ENCODE peak calls at places on chromosomes 13 and 19, in five cellular contexts. P is neural progenitor cell, F is right atrium auricular region, B is suprapubic skin, J is SK-N-SH. O is an unnamed sample.
A peak's percentile ranks its signal among the peaks of the same experiment; 100 is the strongest.

GRCh38 chr13:33191425-33192221 is 93.9 kb downstream of the STARD13 start:
- DNase-seq in J (peak; percentile 63), B (no peak), P (no peak), F (no peak), O (no peak)

GRCh38 chr19:11205939-11206570 is 8.7 kb upstream of the KANK2 start:
- DNase-seq in F (no peak), J (no peak), B (no peak), P (no peak), O (no peak)

GRCh38 chr13:95083758-95084157 is 217.5 kb downstream of the ABCC4 start:
- DNase-seq in J (no peak), B (no peak), P (no peak), F (no peak), O (no peak)

GRCh38 chr19:42401365-42402303 is 11.5 kb upstream of the CNFN start:
- DNase-seq in F (peak; percentile 86), P (peak; percentile 90), B (peak; percentile 91), J (peak; percentile 90), O (no peak)

GRCh38 chr19:45450042-45450380 is 17.8 kb upstream of the FOSB start:
- DNase-seq in B (no peak), J (no peak), P (no peak), F (no peak), O (no peak)

GRCh38 chr13:29858667-29859066 is 8.2 kb upstream of the UBL3 start:
- DNase-seq in P (no peak), F (no peak), B (no peak), J (no peak), O (no peak)

GRCh38 chr13:73647417-73647816 is 486.8 kb downstream of the KLF12 start:
- DNase-seq in F (no peak), J (no peak), B (no peak), P (no peak), O (no peak)

GRCh38 chr13:44573790-44574465 is 2.2 kb downstream of the TSC22D1 start:
- DNase-seq in B (no peak), F (no peak), P (peak; percentile 60), J (peak; percentile 27), O (no peak)

GRCh38 chr13:113981201-113981605 is 7.3 kb upstream of the C13orf46 start:
- DNase-seq in P (no peak), J (no peak), F (no peak), B (peak; percentile 81), O (peak; percentile 1)

GRCh38 chr13:109162248-109163051 is 533.0 kb downstream of the MYO16 start:
- DNase-seq in F (no peak), B (no peak), J (no peak), P (no peak), O (no peak)

GRCh38 chr13:76473552-76474134 is 412.6 kb downstream of the KCTD12 start:
- DNase-seq in B (peak; percentile 85), J (peak; percentile 53), P (peak; percentile 86), F (peak; percentile 84), O (peak; percentile 15)

GRCh38 chr13:82506805-82507404 is 1375.4 kb downstream of the SLITRK1 start:
- DNase-seq in F (no peak), B (no peak), J (no peak), P (no peak), O (no peak)
- H3K4me3 ChIP-seq in F (no peak overlapping the region), B (no peak overlapping the region), J (no peak overlapping the region), P (no peak overlapping the region), O (no peak overlapping the region)

GRCh38 chr19:48255376-48256303 is at the start of gene CARD8:
- DNase-seq in F (peak; percentile 84), P (peak; percentile 82), J (peak; percentile 73), B (peak; percentile 85), O (peak; percentile 35)

GRCh38 chr19:48253999-48254398 is 1.7 kb downstream of the CARD8 start:
- DNase-seq in P (no peak), J (no peak), B (no peak), F (no peak), O (no peak)

GRCh38 chr19:48252625-48253024 is 3.1 kb downstream of the CARD8 start:
- DNase-seq in F (no peak), B (no peak), J (no peak), P (no peak), O (no peak)

GRCh38 chr19:48258350-48258749 is 2.6 kb upstream of the CARD8 start:
- DNase-seq in J (no peak), B (no peak), P (no peak), F (no peak), O (no peak)

GRCh38 chr19:48254529-48254970 is 1.2 kb downstream of the CARD8 start:
- DNase-seq in J (no peak), P (no peak), F (no peak), B (no peak), O (no peak)
- H3K4me3 ChIP-seq in J (peak overlapping the region; percentile 76), P (peak overlapping the region; percentile 100), F (peak overlapping the region; percentile 64), B (peak overlapping the region; percentile 64), O (peak overlapping the region; percentile 81)

GRCh38 chr19:55567708-55568328 is 12.8 kb downstream of the ZNF579 start:
- DNase-seq in J (no peak), B (no peak), P (no peak), F (no peak), O (no peak)

GRCh38 chr19:55559684-55560083 is 14.3 kb upstream of the SBK3 start:
- DNase-seq in P (no peak), B (no peak), F (no peak), J (no peak), O (no peak)

GRCh38 chr19:55563261-55563690 is 17.4 kb downstream of the ZNF579 start:
- DNase-seq in J (peak; percentile 46), F (no peak), P (no peak), B (no peak), O (no peak)
- H3K4me3 ChIP-seq in J (no peak overlapping the region), F (peak overlapping the region; percentile 34), P (no peak overlapping the region), B (no peak overlapping the region), O (no peak overlapping the region)

GRCh38 chr13:30933334-30933681 is 852 bp downstream of the TEX26 start:
- DNase-seq in F (no peak), B (no peak), P (no peak), J (no peak), O (no peak)

GRCh38 chr13:30934803-30935202 is 2.3 kb downstream of the TEX26 start:
- DNase-seq in F (no peak), J (no peak), P (no peak), B (no peak), O (no peak)

GRCh38 chr13:30928971-30929370 is 3.5 kb upstream of the TEX26 start:
- DNase-seq in P (no peak), F (no peak), J (no peak), B (no peak), O (no peak)

GRCh38 chr13:30934381-30934780 is 1.9 kb downstream of the TEX26 start:
- DNase-seq in B (no peak), F (no peak), P (peak; percentile 48), J (no peak), O (no peak)

GRCh38 chr13:30932481-30933333 is at the start of gene TEX26:
- DNase-seq in B (no peak), J (no peak), P (peak; percentile 90), F (no peak), O (no peak)
- H3K4me3 ChIP-seq in B (no peak within 1 kb of the TSS), J (no peak within 1 kb of the TSS), P (peak within 1 kb of the TSS; percentile 39), F (peak within 1 kb of the TSS; percentile 6), O (peak within 1 kb of the TSS; percentile 59)

DNA sequence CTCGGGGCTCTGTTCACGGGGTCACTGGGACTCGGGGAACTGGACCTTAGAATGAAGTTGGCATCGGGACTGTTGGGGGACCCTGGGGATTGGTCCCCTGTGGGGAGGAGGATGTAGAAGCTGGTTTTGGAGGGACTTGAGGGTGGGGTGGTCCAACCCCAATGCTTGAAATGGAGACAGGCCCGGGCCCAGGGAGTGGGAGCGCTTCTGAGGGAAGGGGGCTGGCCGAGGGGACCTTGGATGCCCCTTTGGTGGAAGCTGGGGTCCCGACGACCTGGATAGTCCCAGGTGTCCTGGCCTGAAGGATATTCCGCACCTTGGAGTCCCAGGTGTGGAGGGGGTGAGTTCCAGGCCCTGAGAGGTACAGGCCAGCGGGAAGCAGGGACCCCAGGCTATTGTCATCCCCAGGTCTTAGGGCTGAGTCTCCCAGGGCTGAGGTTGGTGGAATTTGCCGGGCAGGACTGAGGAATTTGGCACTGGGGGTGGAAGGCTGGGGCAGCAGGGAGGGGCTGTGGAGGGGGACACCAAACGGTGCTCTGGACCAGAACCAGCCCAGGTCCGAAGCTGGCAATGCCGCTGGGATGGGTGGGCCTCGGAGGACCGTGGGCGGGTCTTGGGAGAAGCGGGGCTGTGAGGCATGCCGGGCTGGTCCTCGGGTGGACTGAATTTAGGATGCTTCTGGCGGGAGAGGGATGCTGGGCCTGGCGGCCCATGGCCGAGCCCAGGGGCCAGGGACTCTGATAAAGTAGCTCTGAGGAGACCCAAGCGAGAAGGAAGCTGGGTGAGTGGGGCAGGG is 1.8 kb downstream of the HDGFL2 start:
- DNase-seq in P (peak; percentile 65), F (no peak), B (no peak), J (peak; percentile 43), O (no peak)
- H3K4me3 ChIP-seq in P (peak overlapping the region; percentile 100), F (peak overlapping the region; percentile 98), B (peak overlapping the region; percentile 96), J (peak overlapping the region; percentile 88), O (peak overlapping the region; percentile 51)

DNA sequence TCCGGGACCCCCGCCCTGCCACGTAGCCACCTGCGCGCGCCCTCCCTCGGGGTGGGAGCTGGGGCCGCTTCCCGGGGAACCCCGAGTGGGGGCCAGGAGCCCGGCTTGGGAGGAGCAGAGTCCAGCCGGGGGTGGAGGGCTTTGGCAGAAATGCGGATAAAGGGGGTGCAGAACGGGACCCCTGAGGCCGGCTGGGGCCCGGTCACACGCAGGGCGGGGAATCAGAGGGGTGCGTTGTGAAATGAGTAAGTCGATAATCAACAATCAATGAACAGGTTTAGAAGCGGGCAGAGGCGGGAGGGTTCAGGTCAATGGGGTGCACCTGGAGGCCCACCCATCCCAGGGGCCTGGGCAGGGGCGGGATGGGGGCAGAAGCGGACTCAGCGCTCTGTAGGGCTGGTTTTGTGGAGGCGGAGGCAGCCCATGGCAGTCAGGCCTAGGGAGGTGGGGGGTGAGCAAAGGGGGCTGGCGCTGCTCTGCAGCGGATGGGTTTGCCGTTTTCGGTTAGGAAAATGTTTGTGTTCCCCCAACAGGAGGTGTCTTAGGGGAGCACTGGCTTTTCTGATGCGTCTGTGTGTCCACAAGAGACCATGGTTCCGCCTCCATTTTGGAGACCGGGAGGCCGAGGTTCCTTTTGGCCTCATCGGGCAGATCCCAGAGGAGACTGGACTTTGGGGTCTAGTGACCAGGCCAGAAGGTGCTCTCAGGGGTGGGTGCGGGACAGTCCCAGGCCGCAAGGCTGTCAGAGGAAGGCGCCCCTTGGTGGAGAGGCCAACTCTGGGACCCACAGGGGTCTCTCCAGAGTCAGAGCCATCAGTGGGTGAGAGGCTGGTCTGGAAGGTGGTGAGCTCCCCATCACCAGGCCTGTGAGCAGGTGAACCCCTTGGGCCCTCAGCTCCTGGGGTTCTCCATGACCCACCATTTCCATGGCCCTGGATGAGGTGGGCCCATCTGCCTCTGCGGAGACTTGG is 683 bp upstream of the DIRAS1 start:
- DNase-seq in B (no peak), J (peak; percentile 67), F (no peak), P (no peak), O (no peak)
- H3K4me3 ChIP-seq in B (peak overlapping the region; percentile 55), J (peak overlapping the region; percentile 61), F (peak overlapping the region; percentile 59), P (peak overlapping the region; percentile 57), O (peak overlapping the region; percentile 56)

GRCh38 chr19:18928018-18928805 is 8.7 kb downstream of the DDX49 start:
- DNase-seq in F (no peak), P (no peak), B (no peak), J (no peak), O (no peak)
- H3K4me3 ChIP-seq in F (no peak overlapping the region), P (no peak overlapping the region), B (no peak overlapping the region), J (no peak overlapping the region), O (no peak overlapping the region)

GRCh38 chr19:43778651-43779050 is 2.1 kb downstream of the KCNN4 start:
- DNase-seq in P (no peak), J (no peak), F (no peak), B (no peak), O (no peak)
- H3K4me3 ChIP-seq in P (no peak overlapping the region), J (no peak overlapping the region), F (no peak overlapping the region), B (peak overlapping the region; percentile 34), O (no peak overlapping the region)

O was measured in thoracic aorta.